ENCODE peak calls at places on chromosomes 13 and 19, in four cellular contexts. Q is SK-N-SH, X is K562, Y is HepG2. H is an unnamed sample.

GRCh38 chr13:26983533-26984315 is 187.9 kb downstream of the USP12 start:
- DNase-seq in Q (no peak), X (no peak), Y (no peak), H (no peak)

GRCh38 chr19:18529782-18530181 is 7.9 kb upstream of the ELL start:
- DNase-seq in Q (no peak), X (no peak), Y (no peak), H (no peak)

GRCh38 chr13:41905600-41906254 is 55.2 kb downstream of the VWA8 start:
- DNase-seq in Q (peak), X (peak), Y (peak), H (no peak)

GRCh38 chr19:17035842-17036424 is 9.3 kb upstream of the CPAMD8 start:
- DNase-seq in Q (no peak), X (peak), Y (no peak), H (no peak)

GRCh38 chr19:29117926-29118325 is 95.0 kb downstream of the UQCRFS1 start:
- DNase-seq in Q (no peak), X (no peak), Y (no peak), H (no peak)

GRCh38 chr19:35309481-35310279 is 17.7 kb downstream of the MAG start:
- DNase-seq in Q (no peak), X (peak), Y (peak), H (no peak)

GRCh38 chr13:44116562-44117315 is 237.0 kb downstream of the LACC1 start:
- DNase-seq in Q (no peak), X (no peak), Y (no peak), H (no peak)

GRCh38 chr19:10271543-10272086 is 695 bp downstream of the ICAM1 start:
- DNase-seq in Q (peak), X (peak), Y (no peak), H (no peak)

GRCh38 chr19:294819-295686 is 3.9 kb upstream of the PLPP2 start:
- DNase-seq in Q (peak), X (peak), Y (no peak), H (peak)

GRCh38 chr19:49891393-49891792 is 5.3 kb downstream of the IL4I1 start:
- DNase-seq in Q (no peak), X (no peak), Y (no peak), H (no peak)

GRCh38 chr19:49888478-49888901 is 8.2 kb downstream of the IL4I1 start:
- DNase-seq in Q (no peak), X (no peak), Y (no peak), H (no peak)

GRCh38 chr19:49890349-49891311 is 6.1 kb downstream of the IL4I1 start:
- DNase-seq in Q (peak), X (peak), Y (no peak), H (peak)

GRCh38 chr19:49889038-49889686 is 7.5 kb downstream of the IL4I1 start:
- DNase-seq in Q (no peak), X (no peak), Y (no peak), H (no peak)

DNA sequence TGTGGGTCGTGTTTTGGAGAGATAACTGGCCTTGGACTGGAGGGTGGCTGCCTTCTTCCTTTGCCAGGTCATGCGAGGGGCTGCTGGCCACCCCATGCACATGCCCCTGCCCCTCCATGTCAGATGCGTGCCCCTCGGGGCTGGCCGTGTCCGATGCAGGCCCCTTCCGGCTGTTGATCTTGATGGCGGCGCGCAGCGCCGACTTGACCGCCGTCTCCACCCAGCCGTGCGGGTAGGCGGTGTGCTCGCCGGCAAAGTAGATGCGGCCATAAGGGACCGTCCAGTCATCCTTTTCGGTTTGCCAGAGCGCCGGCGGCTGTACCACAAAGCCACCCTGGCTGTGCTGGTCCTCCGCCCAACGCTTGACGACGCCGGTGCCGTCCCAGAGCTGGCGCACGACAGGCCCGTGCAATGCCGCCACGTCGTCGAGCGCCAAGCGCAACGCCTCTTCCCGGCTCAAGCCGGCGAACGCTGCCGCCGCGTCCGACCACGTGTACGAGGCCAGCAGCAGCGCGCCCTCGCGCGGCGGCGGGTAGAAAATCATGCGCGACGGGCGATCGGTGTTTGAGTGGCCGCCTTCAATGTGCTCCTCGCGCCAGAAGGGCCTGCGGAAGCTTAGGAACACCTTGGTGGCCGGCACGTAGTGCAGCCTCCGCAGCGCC is 6.9 kb downstream of the IL4I1 start:
- DNase-seq in Q (peak), X (peak), Y (no peak), H (peak)
- TF ChIP-seq FOXJ3 in Q (peak), X (no peak), Y (no peak), H (peak)

DNA sequence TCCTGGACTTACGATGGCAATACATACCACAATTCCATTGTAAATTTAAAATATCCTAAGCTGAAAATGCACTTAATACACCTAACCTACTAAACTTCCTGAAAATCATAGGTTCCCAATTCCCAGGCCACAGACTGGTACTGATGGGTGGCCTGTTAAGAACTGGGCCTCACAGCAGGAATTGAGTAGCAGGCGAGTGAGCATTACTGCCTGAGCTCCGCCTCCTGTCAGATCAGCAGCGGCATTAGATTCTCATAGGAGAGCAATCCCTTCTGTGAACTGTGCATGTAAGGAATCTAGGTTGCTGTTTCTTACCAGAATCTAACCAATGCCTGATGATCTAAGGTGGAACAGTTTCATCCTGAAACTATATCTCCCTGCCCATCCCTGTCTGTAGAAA is 1670.2 kb upstream of the PCDH20 start:
- DNase-seq in Q (no peak), X (no peak), Y (no peak), H (no peak)
- TF ChIP-seq FOXJ3 in Q (no peak), X (no peak), Y (no peak), H (no peak)

GRCh38 chr13:39512687-39513086 is 90.3 kb downstream of the LHFPL6 start:
- DNase-seq in Q (no peak), X (no peak), Y (no peak), H (no peak)
- TF ChIP-seq FOXJ3 in Q (no peak), X (no peak), Y (no peak), H (no peak)

GRCh38 chr13:23725922-23726321 is 155.7 kb downstream of the TNFRSF19 start:
- DNase-seq in Q (no peak), X (no peak), Y (no peak), H (no peak)
- TF ChIP-seq FOXJ3 in Q (no peak), X (no peak), Y (no peak), H (no peak)

GRCh38 chr13:34555988-34556387 is 386.1 kb upstream of the NBEA start:
- DNase-seq in Q (no peak), X (no peak), Y (no peak), H (no peak)
- TF ChIP-seq FOXJ3 in Q (no peak), X (no peak), Y (no peak), H (no peak)

GRCh38 chr13:112716461-112716820 is 26.6 kb downstream of the ATP11A start:
- DNase-seq in Q (no peak), X (no peak), Y (no peak), H (peak)

GRCh38 chr13:112714366-112714765 is 24.5 kb downstream of the ATP11A start:
- DNase-seq in Q (no peak), X (no peak), Y (no peak), H (peak)

GRCh38 chr13:112715715-112716460 is 26.1 kb downstream of the ATP11A start:
- DNase-seq in Q (no peak), X (no peak), Y (no peak), H (peak)

GRCh38 chr13:112713517-112714253 is 23.8 kb downstream of the ATP11A start:
- DNase-seq in Q (peak), X (no peak), Y (no peak), H (peak)

GRCh38 chr13:112714772-112715569 is 25.1 kb downstream of the ATP11A start:
- DNase-seq in Q (no peak), X (no peak), Y (peak), H (peak)
- TF ChIP-seq FOXJ3 in Q (no peak), X (no peak), Y (no peak), H (no peak)

GRCh38 chr19:4800591-4801081 is 9.1 kb downstream of the FEM1A start:
- DNase-seq in Q (no peak), X (no peak), Y (no peak), H (no peak)

GRCh38 chr19:4791183-4792018 is at the start of gene FEM1A:
- DNase-seq in Q (peak), X (peak), Y (peak), H (peak)

GRCh38 chr19:4795400-4795799 is 3.9 kb downstream of the FEM1A start:
- DNase-seq in Q (no peak), X (peak), Y (no peak), H (no peak)

GRCh38 chr19:4794971-4795370 is 3.4 kb downstream of the FEM1A start:
- DNase-seq in Q (no peak), X (peak), Y (no peak), H (no peak)
- TF ChIP-seq FOXJ3 in Q (no peak), X (no peak), Y (no peak), H (no peak)

GRCh38 chr19:46376241-46377153 is 29.6 kb downstream of the PPP5C start:
- DNase-seq in Q (no peak), X (no peak), Y (no peak), H (no peak)

GRCh38 chr19:46372901-46373572 is 26.1 kb downstream of the PPP5C start:
- DNase-seq in Q (no peak), X (no peak), Y (no peak), H (peak)

GRCh38 chr19:46371371-46371901 is 24.5 kb downstream of the PPP5C start:
- DNase-seq in Q (no peak), X (no peak), Y (no peak), H (no peak)

GRCh38 chr19:46373573-46374359 is 26.9 kb downstream of the PPP5C start:
- DNase-seq in Q (peak), X (no peak), Y (no peak), H (peak)

DNA sequence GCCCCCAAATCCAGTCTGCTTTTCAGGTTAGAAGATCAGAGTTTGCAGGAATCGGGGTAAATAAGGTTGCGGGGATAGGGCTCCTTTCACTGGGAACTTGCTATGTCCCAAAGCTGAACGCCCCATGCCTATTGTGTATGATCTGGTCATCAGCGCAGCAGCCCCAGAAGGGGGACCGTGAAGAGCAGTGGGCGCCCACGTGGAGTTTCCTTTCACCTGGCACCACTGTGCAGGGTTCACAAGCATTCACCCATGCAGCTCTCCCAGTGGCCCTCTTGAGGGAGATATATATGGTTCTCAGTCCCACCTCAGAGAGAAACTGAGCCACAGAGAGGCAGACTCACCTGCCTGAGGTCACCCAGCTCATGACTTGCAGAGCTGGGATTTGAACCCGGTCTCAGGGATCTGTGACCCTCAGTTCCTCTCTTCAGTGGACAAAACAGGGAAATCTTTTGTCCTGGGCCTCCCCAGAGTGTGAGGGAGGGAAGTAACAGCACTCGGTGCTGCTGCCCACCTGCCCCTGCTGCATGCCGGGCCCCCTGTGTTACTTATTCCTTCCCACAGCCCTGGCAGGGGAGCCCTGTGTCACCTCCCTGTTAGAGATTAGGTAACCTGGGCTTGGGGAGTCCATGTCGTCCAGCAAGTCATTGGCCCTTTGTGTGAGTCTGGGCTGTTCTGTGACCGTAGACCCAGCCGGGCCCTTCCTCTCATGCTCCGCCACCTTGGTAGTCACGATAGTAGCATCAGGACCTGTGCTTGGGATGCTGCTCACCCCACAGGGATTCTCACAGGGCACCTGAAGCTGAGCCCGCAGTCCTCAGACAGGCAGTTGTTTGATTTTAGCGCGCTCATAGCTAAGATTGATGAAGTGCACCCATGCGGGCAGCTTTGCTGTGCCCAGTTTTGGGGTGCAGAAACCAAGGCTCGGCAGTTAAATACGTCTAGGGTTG is 27.9 kb downstream of the PPP5C start:
- DNase-seq in Q (no peak), X (no peak), Y (no peak), H (no peak)
- TF ChIP-seq FOXJ3 in Q (no peak), X (no peak), Y (no peak), H (no peak)

DNA sequence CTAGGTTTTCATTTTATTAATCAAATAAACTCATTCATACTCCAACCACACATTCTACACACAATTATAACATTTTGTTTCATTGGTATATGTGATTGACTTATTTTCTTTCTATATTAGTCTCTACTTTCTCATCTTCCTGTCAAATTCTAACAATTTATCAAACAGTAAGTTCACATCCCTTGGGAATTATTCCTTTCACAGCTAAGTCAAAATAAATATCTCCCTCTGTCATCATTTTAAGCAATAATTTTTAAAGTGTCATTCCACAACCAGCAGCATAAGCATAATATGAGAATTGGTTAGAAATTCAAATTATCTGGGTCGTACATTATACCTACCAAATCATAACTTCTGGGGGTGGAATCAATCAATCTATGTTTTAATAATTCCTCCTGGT is 873.8 kb downstream of the SLITRK1 start:
- DNase-seq in Q (no peak), X (no peak), Y (no peak), H (no peak)
- TF ChIP-seq FOXJ3 in Q (no peak), X (no peak), Y (no peak), H (no peak)

GRCh38 chr13:33349996-33350826 is 64.7 kb upstream of the STARD13 start:
- DNase-seq in Q (peak), X (no peak), Y (no peak), H (peak)
- TF ChIP-seq FOXJ3 in Q (no peak), X (no peak), Y (no peak), H (no peak)

H was measured in WTC11.